ENCODE peak calls at places on chromosomes 4 and X, in four cellular contexts. S is adrenal gland, E is left ventricle myocardium inferior, W is right atrium auricular region. R is an unnamed sample. For H3K27me3, the result is how much of the 10 kb centered on the place peaks cover.

GRCh38 chrX:41863343-41864203 is 59.8 kb downstream of the CASK start:
- DNase-seq in W (no peak), S (no peak), E (no peak), R (no peak)

GRCh38 chr4:54784188-54784671 is 126.5 kb downstream of the KIT start:
- DNase-seq in S (peak), W (peak), E (peak), R (peak)

GRCh38 chr4:181661090-181661489 is 582.1 kb upstream of the TENM3 start:
- DNase-seq in W (no peak), E (no peak), S (no peak), R (peak)

GRCh38 chr4:189092596-189092995 is 848.1 kb upstream of the FRG1 start:
- DNase-seq in S (no peak), E (no peak), W (no peak), R (no peak)

GRCh38 chr4:102713096-102713495 is 47.7 kb downstream of the MANBA start:
- DNase-seq in S (no peak), E (no peak), W (no peak), R (no peak)

GRCh38 chrX:150365051-150365952 is 2.2 kb downstream of the MAMLD1 start:
- DNase-seq in W (no peak), E (peak), S (peak), R (no peak)

GRCh38 chr4:110619401-110620247 is 3.3 kb downstream of the PITX2 start:
- DNase-seq in W (no peak), E (no peak), S (no peak), R (no peak)

GRCh38 chrX:5051831-5052491 is 1176.7 kb downstream of the NLGN4X start:
- DNase-seq in S (peak), E (peak), W (peak), R (no peak)

GRCh38 chr4:74044676-74045075 is 6.2 kb upstream of the CXCL3 start:
- DNase-seq in W (no peak), S (no peak), E (no peak), R (no peak)

GRCh38 chr4:176193898-176194297 is 1.5 kb downstream of the SPATA4 start:
- DNase-seq in E (no peak), W (no peak), S (no peak), R (peak)

GRCh38 chrX:134338527-134338926 is 101.5 kb downstream of the CCDC160 start:
- DNase-seq in E (no peak), W (no peak), S (no peak), R (no peak)

GRCh38 chr4:143531368-143531767 is 17.9 kb downstream of the SMARCA5 start:
- DNase-seq in S (no peak), E (no peak), W (no peak), R (no peak)

GRCh38 chr4:52037730-52038108 is 380 bp downstream of the SGCB start:
- DNase-seq in S (peak), E (peak), W (no peak), R (no peak)

GRCh38 chr4:77188498-77189187 is 31.6 kb downstream of the CCNG2 start:
- DNase-seq in W (no peak), S (no peak), E (no peak), R (no peak)

GRCh38 chr4:4574052-4574451 is 32.2 kb upstream of the STX18 start:
- DNase-seq in W (no peak), S (no peak), E (no peak), R (no peak)

DNA sequence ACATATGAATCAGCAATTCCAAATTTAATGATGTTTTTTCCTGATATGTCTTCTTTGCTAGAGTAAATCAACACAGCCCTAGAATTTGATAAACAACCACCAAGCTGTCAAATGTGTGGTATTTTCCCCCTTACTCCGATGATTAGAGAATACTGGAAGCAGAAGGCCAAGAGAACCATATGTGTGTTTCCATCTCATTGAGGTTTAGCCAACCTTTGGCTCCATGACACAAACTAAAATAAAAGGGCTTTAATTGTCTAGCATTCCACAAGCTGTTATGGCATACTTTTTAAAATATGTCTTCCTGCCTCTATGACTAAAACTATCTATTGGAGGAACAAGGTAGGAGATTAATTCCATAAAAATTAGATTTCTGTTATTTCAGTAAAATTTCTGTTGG is 1222.4 kb upstream of the AGA start:
- DNase-seq in E (no peak), S (no peak), W (no peak), R (no peak)
- H3K27me3 ChIP-seq in E (under half), S (under half), W (under half), R (under half)

DNA sequence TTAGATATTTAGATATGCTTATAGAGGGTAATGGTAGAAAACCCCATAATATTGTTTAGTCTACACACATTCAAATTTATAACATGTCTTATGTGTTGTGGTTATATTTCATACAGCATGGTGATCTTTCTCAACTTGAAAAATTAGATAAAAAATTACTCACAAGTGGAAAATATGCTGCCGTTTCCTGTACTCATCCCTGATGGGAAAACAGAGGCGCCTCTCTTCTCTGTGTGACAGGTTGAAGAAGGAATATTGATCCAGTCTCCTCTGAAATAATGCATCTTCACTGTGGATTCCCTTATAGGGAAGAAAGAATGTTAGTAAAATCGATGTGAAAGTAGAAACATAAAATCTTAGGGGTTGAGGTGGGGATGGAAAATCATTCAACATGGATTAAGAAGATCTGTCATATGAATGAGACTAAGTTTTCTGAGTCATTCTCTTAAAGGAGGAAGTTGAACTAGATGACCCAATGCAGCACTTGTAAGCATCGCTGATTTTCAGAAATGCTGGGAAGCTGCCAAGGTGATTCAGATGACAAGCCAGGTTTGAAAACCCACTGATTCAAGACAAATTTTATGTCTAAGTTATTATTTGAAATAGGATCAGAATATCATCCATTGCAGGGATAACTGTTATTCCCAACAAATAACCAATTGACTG is 70.7 kb downstream of the ANKRD50 start:
- DNase-seq in W (no peak), S (peak), E (no peak), R (peak)
- H3K27me3 ChIP-seq in W (under half), S (under half), E (under half), R (under half)

DNA sequence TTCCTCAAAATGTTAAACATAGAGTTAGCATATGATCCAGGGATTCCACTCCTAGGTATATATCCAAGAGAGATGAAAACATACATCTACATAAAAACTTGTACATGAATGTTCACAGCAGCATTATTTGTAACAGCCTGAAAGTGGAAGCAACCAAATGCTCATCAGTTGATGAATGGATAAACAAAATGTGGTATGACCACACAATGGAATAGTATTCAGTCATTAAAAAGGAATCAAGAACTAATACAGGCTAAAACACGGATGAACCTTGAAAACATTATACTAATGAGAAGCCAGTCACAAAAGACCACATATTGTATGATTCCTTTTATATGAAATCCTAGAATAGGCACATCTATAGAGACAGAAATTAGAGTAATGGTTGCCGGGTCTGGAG is 42.7 kb upstream of the IQSEC2 start:
- DNase-seq in S (no peak), W (no peak), E (no peak), R (no peak)
- H3K27me3 ChIP-seq in S (under half), W (under half), E (under half), R (under half)

DNA sequence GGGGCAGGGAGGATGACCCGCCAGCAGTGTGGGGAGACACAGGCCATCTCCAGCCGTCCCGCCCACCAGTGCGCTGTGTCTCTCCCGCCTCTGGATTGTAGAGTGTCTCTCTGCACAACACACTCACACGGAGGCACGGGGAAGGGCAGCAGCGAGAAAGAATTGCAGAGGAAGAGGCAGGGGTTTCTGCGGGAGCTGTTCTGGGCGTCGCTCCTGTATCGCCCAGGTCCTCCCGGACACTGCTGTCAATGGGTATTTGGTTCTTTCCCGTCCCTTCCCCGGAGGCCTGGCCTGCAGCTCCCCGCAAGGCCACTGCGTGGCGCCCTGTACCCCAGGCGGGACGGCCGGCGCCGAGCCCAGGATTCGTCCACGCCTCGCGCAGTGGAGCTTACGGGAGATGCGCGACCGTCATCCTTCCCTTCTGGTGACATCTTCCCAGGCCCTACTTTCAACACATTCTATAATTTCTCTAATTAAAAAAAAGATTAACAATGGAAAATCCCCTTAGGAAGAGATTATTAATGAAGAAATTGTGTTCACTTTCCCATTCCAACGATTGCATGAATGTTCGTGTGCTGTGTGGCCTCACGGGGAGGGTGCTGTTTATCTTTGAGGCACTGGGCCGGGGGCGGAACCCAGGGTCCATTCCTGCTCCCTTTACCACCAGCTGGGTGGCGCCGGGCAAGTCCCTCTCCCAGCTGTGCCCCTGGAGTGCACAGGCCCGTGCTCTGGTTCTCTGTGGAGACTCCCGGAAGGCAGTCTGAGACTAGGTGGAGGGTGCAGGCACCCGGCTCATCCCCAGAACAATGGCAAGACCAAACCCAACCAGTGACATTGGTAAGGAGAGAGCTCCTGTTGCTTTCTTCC is 95.7 kb downstream of the CPZ start:
- DNase-seq in W (no peak), S (no peak), E (no peak), R (no peak)
- H3K27me3 ChIP-seq in W (under half), S (under half), E (half or more), R (under half)

GRCh38 chr4:1795304-1796195 is 2.5 kb downstream of the FGFR3 start:
- DNase-seq in E (no peak), W (no peak), S (no peak), R (no peak)

GRCh38 chr4:1798530-1799363 is 5.7 kb downstream of the FGFR3 start:
- DNase-seq in W (no peak), E (no peak), S (no peak), R (no peak)

GRCh38 chr4:1797861-1798529 is 4.9 kb downstream of the FGFR3 start:
- DNase-seq in E (no peak), S (no peak), W (no peak), R (no peak)

GRCh38 chr4:1796486-1797204 is 3.6 kb downstream of the FGFR3 start:
- DNase-seq in S (no peak), E (no peak), W (no peak), R (no peak)

GRCh38 chr4:1797298-1797860 is 4.3 kb downstream of the FGFR3 start:
- DNase-seq in E (no peak), W (no peak), S (no peak), R (no peak)
- H3K27me3 ChIP-seq in E (half or more), W (under half), S (under half), R (under half)

R was measured in BJ.